ENCODE peak calls at places on chromosomes 2 and 18, in seven cellular contexts. J, N, G, O, U, T and X are unnamed samples.

GRCh38 chr2:104468846-104469245 is 385.1 kb upstream of the POU3F3 start:
- DNase-seq in N (no peak), T (no peak), U (no peak), G (no peak), J (no peak), O (no peak), X (no peak)

GRCh38 chr2:119678021-119678656 is 862 bp upstream of the TMEM177 start:
- DNase-seq in O (peak), U (peak), T (no peak), G (peak), J (no peak), N (no peak), X (no peak)

GRCh38 chr2:26640331-26640745 is 828 bp downstream of the CIB4 start:
- DNase-seq in N (peak), J (peak), T (peak), U (no peak), G (no peak), O (peak), X (peak)

GRCh38 chr2:99481941-99482340 is 7.9 kb downstream of the REV1 start:
- DNase-seq in G (no peak), J (no peak), T (no peak), N (peak), U (no peak), O (no peak), X (no peak)

GRCh38 chr2:22883054-22883453 is 501.9 kb upstream of the KLHL29 start:
- DNase-seq in O (no peak), T (no peak), J (no peak), N (no peak), U (no peak), G (no peak), X (no peak)

GRCh38 chr18:75208055-75208835 is 694 bp downstream of the PTGR3 start:
- DNase-seq in T (peak), U (no peak), O (peak), N (peak), G (peak), J (peak), X (no peak)

GRCh38 chr2:3303583-3304406 is 73.8 kb downstream of the EIPR1 start:
- DNase-seq in J (peak), O (peak), T (peak), U (peak), N (peak), G (peak), X (peak)

GRCh38 chr2:203763425-203764272 is 57.2 kb downstream of the CD28 start:
- DNase-seq in J (no peak), T (no peak), O (no peak), N (no peak), G (no peak), U (no peak), X (no peak)

GRCh38 chr18:57210101-57210661 is 63.3 kb downstream of the BOD1L2 start:
- DNase-seq in J (peak), O (peak), U (peak), N (peak), G (peak), T (peak), X (peak)

GRCh38 chr2:200168641-200169265 is 137.7 kb upstream of the SPATS2L start:
- DNase-seq in T (no peak), U (no peak), O (no peak), G (no peak), N (peak), J (no peak), X (no peak)

GRCh38 chr2:181008418-181008817 is 28.0 kb downstream of the UBE2E3 start:
- DNase-seq in G (no peak), N (no peak), J (peak), T (no peak), U (no peak), O (no peak), X (no peak)

GRCh38 chr2:71891719-71892118 is 255.9 kb downstream of the CYP26B1 start:
- DNase-seq in O (no peak), N (no peak), J (no peak), T (no peak), U (no peak), G (no peak), X (no peak)

GRCh38 chr2:201432551-201433388 is 18.5 kb downstream of the TRAK2 start:
- DNase-seq in N (peak), T (peak), O (no peak), J (peak), U (no peak), G (no peak), X (no peak)

GRCh38 chr2:197498937-197499593 is 575 bp downstream of the HSPD1 start:
- DNase-seq in G (peak), O (peak), J (peak), T (peak), N (peak), U (no peak), X (peak)

GRCh38 chr2:218060122-218060521 is 8.9 kb upstream of the RUFY4 start:
- DNase-seq in J (peak), N (no peak), G (no peak), T (no peak), U (no peak), O (no peak), X (no peak)

GRCh38 chr2:144607899-144608477 is 88.1 kb upstream of the ZEB2 start:
- DNase-seq in J (no peak), G (peak), T (peak), U (no peak), O (peak), N (peak), X (no peak)

GRCh38 chr2:169362346-169363026 is at the start of gene LRP2:
- DNase-seq in N (no peak), G (peak), J (no peak), T (peak), U (no peak), O (peak), X (peak)

GRCh38 chr2:85053802-85054201 is 79.4 kb upstream of the TCF7L1 start:
- DNase-seq in U (no peak), J (peak), G (no peak), T (peak), N (peak), O (peak), X (peak)

GRCh38 chr2:52220393-52220792 is 1188.5 kb upstream of the NRXN1 start:
- DNase-seq in G (no peak), O (no peak), U (no peak), J (no peak), N (no peak), T (peak), X (no peak)

GRCh38 chr2:238169708-238170251 is 11.0 kb downstream of the ERFE start:
- DNase-seq in T (peak), O (no peak), N (peak), J (peak), G (no peak), U (no peak), X (no peak)

GRCh38 chr2:176752295-176752694 is 460.3 kb upstream of the HNRNPA3 start:
- DNase-seq in J (no peak), U (no peak), O (no peak), T (no peak), G (no peak), N (no peak), X (no peak)

GRCh38 chr2:143347303-143347702 is 218.1 kb downstream of the ARHGAP15 start:
- DNase-seq in U (no peak), G (no peak), O (no peak), N (no peak), J (no peak), T (no peak), X (no peak)

GRCh38 chr18:73023975-73024374 is 156.2 kb upstream of the NETO1 start:
- DNase-seq in G (no peak), N (no peak), U (no peak), J (no peak), O (no peak), T (no peak), X (no peak)
- TF ChIP-seq CTCF in G (no peak), N (no peak), U (no peak), J (no peak), O (no peak), T (no peak), X (no peak)

GRCh38 chr2:157782057-157782845 is 93.9 kb downstream of the ACVR1 start:
- DNase-seq in O (no peak), T (no peak), U (no peak), N (no peak), J (peak), G (no peak), X (no peak)
- TF ChIP-seq CTCF in O (no peak), T (peak), U (no peak), N (peak), J (peak), G (no peak), X (peak)

GRCh38 chr2:227703961-227704360 is 13.9 kb downstream of the SLC19A3 start:
- DNase-seq in G (no peak), J (peak), T (no peak), N (peak), O (no peak), U (no peak), X (no peak)
- TF ChIP-seq CTCF in G (no peak), J (no peak), T (no peak), N (no peak), O (no peak), U (no peak), X (no peak)

GRCh38 chr2:219719521-219719920 is 92.1 kb downstream of the SLC4A3 start:
- DNase-seq in O (no peak), J (no peak), T (no peak), N (no peak), U (no peak), G (no peak), X (no peak)
- TF ChIP-seq CTCF in O (no peak), J (no peak), T (no peak), N (no peak), U (no peak), G (no peak), X (no peak)

GRCh38 chr2:124524155-124524910 is 499.2 kb downstream of the CNTNAP5 start:
- DNase-seq in N (no peak), T (no peak), J (no peak), O (no peak), G (no peak), U (no peak), X (no peak)

GRCh38 chr2:124534015-124534414 is 508.9 kb downstream of the CNTNAP5 start:
- DNase-seq in N (no peak), T (no peak), G (no peak), U (no peak), J (no peak), O (no peak), X (no peak)

GRCh38 chr2:124533226-124533954 is 508.3 kb downstream of the CNTNAP5 start:
- DNase-seq in G (no peak), U (no peak), N (no peak), J (no peak), O (no peak), T (no peak), X (no peak)

GRCh38 chr2:124530203-124530602 is 505.1 kb downstream of the CNTNAP5 start:
- DNase-seq in J (no peak), T (no peak), N (no peak), O (no peak), U (no peak), G (no peak), X (no peak)
- TF ChIP-seq CTCF in J (no peak), T (no peak), N (no peak), O (no peak), U (no peak), G (no peak), X (no peak)

GRCh38 chr2:222964632-222965031 is 87.4 kb upstream of the KCNE4 start:
- DNase-seq in N (no peak), T (no peak), G (no peak), U (no peak), J (no peak), O (no peak), X (no peak)
- TF ChIP-seq CTCF in N (no peak), T (no peak), G (no peak), U (no peak), J (no peak), O (no peak), X (no peak)

GRCh38 chr2:215870986-215871385 is 142.4 kb downstream of the MREG start:
- DNase-seq in U (no peak), N (no peak), J (no peak), O (no peak), T (no peak), G (no peak), X (peak)
- TF ChIP-seq CTCF in U (no peak), N (peak), J (peak), O (no peak), T (peak), G (no peak), X (peak)